ENCODE peak calls at places on chromosomes 13 and 19, in nine cellular contexts. B is tibial nerve, X is Peyer's patch, G is RWPE1, K is AG09319, H is BJ, D is colonic mucosa, T is lower leg skin, I is foreskin fibroblast. Y is an unnamed sample.

GRCh38 chr13:91312324-91312723 is 35.2 kb upstream of the MIR17HG start:
- DNase-seq in B (no peak), X (no peak), G (no peak), K (no peak), H (no peak), D (no peak), T (no peak), I (no peak), Y (no peak)

GRCh38 chr13:111210488-111210887 is 95.4 kb downstream of the ARHGEF7 start:
- DNase-seq in B (no peak), X (no peak), G (peak), K (no peak), H (peak), D (no peak), T (no peak), I (peak), Y (no peak)

GRCh38 chr19:17211547-17212446 is 3.4 kb upstream of the USE1 start:
- DNase-seq in B (no peak), X (no peak), G (no peak), K (no peak), H (no peak), D (no peak), T (no peak), I (no peak), Y (no peak)

GRCh38 chr19:12092065-12092867 is 27.7 kb downstream of the ZNF844 start:
- DNase-seq in B (peak), X (peak), G (peak), K (peak), H (peak), D (peak), T (peak), I (peak), Y (peak)

GRCh38 chr13:98482476-98483444 is 94.1 kb downstream of the STK24 start:
- DNase-seq in B (peak), X (peak), G (peak), K (peak), H (no peak), D (peak), T (peak), I (peak), Y (no peak)

GRCh38 chr19:15288146-15288963 is 44.0 kb downstream of the BRD4 start:
- DNase-seq in B (peak), X (peak), G (no peak), K (no peak), H (no peak), D (no peak), T (no peak), I (no peak), Y (no peak)

GRCh38 chr13:76832258-76832988 is 53.8 kb downstream of the KCTD12 start:
- DNase-seq in B (no peak), X (no peak), G (no peak), K (no peak), H (no peak), D (no peak), T (no peak), I (no peak), Y (no peak)

GRCh38 chr19:1685046-1685445 is 32.6 kb upstream of the TCF3 start:
- DNase-seq in B (no peak), X (no peak), G (no peak), K (no peak), H (no peak), D (no peak), T (no peak), I (no peak), Y (no peak)

GRCh38 chr13:26716984-26717383 is 43.6 kb downstream of the GPR12 start:
- DNase-seq in B (no peak), X (no peak), G (no peak), K (no peak), H (no peak), D (no peak), T (no peak), I (no peak), Y (no peak)

DNA sequence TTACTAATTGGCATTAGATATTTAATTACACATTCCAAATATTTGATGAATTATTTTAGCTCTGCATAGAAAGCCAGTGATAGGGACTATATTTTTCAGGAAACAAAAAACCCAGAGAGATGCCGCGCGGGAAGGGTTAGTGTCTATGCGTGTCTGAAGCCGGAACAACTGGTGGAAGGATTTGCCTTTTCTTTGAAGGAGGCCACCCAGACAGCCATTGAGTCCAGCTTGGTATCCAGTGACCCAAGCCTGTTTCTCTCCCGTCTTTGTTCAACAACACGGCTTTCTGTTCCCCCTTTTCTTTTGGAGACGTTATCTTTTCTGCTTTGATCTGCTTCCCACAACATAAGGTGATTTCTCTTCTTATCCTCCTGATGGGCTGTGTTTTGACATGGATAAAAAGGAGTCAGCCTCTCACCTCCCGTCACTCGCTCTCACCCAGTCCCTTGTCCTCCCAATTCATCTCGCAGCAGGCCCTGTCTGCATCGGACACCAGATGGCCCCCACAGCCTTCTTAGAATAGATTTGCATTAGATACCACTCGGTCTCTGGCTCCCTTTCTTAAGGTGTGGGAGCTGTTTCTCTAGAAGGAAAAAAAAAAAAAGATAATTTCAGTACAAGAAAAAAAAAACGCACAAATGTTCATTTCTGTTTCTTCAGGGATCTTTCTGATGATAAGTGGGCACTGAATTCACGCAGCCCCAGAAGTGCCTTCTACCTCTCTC is 361.8 kb downstream of the ZNF536 start:
- DNase-seq in B (no peak), X (no peak), G (no peak), K (no peak), H (no peak), D (no peak), T (no peak), I (no peak), Y (no peak)
- TF ChIP-seq CTCF in B (no peak), X (no peak), G (no peak), K (peak), H (no peak), D (no peak), T (no peak), I (no peak), Y (no peak)

DNA sequence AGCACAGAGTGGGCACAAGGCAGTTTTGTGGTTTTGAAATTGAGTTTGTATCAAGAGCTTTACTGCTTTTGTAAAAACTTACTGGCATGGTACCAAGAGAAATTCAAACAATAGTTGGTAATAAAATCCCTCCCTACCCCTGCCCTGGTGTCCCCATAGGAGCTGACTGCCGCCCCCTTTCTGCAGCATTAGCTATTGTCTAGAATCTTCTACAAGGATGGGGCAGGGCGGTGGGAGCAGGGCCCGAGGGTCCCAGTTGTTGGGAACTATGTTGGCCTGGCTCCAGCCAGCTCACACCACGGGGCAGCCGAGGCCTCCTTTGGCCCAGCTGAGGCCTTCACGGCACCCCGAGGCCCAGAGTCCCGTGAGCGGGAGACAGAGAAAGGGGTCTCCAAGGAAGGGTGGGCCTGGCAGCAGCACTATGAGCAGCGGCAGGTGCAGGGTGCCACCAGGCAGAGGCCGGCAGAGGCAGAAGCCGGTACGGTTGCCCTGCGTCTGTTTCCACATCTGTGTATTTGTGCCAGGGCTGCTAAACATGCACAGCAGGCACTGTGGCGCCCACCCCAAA is 57.9 kb downstream of the KDM4B start:
- DNase-seq in B (no peak), X (no peak), G (no peak), K (no peak), H (no peak), D (no peak), T (no peak), I (no peak), Y (no peak)
- TF ChIP-seq CTCF in B (no peak), X (no peak), G (no peak), K (peak), H (peak), D (no peak), T (no peak), I (no peak), Y (no peak)

DNA sequence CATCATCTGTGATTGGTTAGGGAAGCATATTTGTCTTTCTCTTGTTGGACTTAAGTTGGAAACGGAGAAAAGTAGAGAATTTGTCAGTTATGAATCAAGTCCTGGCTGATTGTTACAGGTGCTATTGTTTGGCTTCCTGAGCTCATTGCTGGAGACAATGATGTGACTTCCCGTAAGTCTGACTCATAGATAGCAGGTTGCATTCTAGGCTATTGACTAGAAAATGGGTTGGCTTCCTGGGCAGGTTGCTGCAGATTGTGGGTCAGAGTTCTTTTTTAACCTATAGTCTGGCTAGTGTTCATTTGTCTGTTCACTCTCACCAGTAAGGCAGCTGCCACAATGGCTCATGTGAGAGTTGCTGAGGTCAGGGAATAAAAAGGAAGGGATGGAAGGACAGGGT is 101.5 kb downstream of the CCNA1 start:
- DNase-seq in B (no peak), X (no peak), G (peak), K (no peak), H (no peak), D (no peak), T (no peak), I (no peak), Y (no peak)
- TF ChIP-seq CTCF in B (no peak), X (no peak), G (no peak), K (no peak), H (no peak), D (no peak), T (no peak), I (no peak), Y (no peak)

GRCh38 chr13:31835932-31836331 is 96.6 kb downstream of the RXFP2 start:
- DNase-seq in B (no peak), X (no peak), G (peak), K (no peak), H (no peak), D (no peak), T (no peak), I (peak), Y (no peak)
- TF ChIP-seq CTCF in B (no peak), X (no peak), G (no peak), K (no peak), H (no peak), D (no peak), T (no peak), I (no peak), Y (no peak)

GRCh38 chr13:41973247-41973741 is 12.4 kb upstream of the VWA8 start:
- DNase-seq in B (no peak), X (no peak), G (no peak), K (no peak), H (no peak), D (no peak), T (no peak), I (no peak), Y (no peak)
- TF ChIP-seq CTCF in B (no peak), X (no peak), G (no peak), K (no peak), H (no peak), D (no peak), T (no peak), I (no peak), Y (no peak)

DNA sequence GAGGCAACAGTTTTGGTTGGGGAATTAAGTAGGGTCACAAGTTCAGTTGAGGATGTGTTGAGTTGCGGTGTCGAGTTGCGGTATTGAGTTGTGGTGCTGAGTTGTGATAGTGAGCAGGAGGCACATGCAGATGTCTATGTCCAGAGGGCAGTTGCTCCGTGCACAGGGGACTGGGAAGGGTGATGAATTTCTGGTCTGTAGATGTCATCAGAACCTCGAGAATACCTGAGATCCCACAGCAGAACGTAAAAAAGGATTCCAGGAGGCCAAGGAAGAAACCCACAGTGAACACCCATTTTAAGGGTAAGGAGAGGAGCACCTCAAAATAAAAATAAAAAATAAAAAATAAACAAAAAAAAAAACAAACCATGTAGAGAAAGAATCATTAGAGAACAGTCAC is 354.4 kb upstream of the ARGLU1 start:
- DNase-seq in B (no peak), X (no peak), G (no peak), K (no peak), H (no peak), D (no peak), T (no peak), I (no peak), Y (no peak)
- TF ChIP-seq CTCF in B (no peak), X (no peak), G (no peak), K (no peak), H (no peak), D (no peak), T (no peak), I (no peak), Y (no peak)

GRCh38 chr19:56355517-56355916 is 37.8 kb downstream of the ZNF582 start:
- DNase-seq in B (no peak), X (no peak), G (no peak), K (no peak), H (no peak), D (no peak), T (no peak), I (no peak), Y (no peak)

GRCh38 chr19:56356944-56357343 is 36.4 kb downstream of the ZNF582 start:
- DNase-seq in B (no peak), X (no peak), G (no peak), K (no peak), H (no peak), D (no peak), T (no peak), I (no peak), Y (no peak)

GRCh38 chr19:56360841-56361240 is 32.5 kb downstream of the ZNF582 start:
- DNase-seq in B (no peak), X (no peak), G (no peak), K (no peak), H (no peak), D (no peak), T (no peak), I (no peak), Y (no peak)
- TF ChIP-seq CTCF in B (no peak), X (no peak), G (no peak), K (no peak), H (no peak), D (no peak), T (no peak), I (no peak), Y (no peak)